ENCODE peak calls at places on chromosomes 13 and 19, in eight cellular contexts. T is tibial artery, H is cardiac fibroblast, B is left ventricle myocardium inferior, S is cardiac muscle cell, W is astrocyte, R is AG10803, J is spleen. K is an unnamed sample.

GRCh38 chr13:99978781-99979452 is 2.7 kb upstream of the ZIC2 start:
- DNase-seq in T (no peak), H (no peak), B (no peak), S (peak; percentile 59), W (no peak), R (no peak), J (no peak), K (no peak)

GRCh38 chr19:42270346-42271044 is 1.4 kb downstream of the CIC start:
- DNase-seq in T (peak; percentile 66), H (peak; percentile 84), B (no peak), S (no peak), W (peak; percentile 58), R (peak; percentile 91), J (peak; percentile 90), K (peak; percentile 73)

GRCh38 chr19:18975864-18976263 is 34.8 kb upstream of the HOMER3 start:
- DNase-seq in T (no peak), H (no peak), B (no peak), S (no peak), W (no peak), R (no peak), J (no peak), K (no peak)

GRCh38 chr19:940591-941291 is 14.9 kb downstream of the ARID3A start:
- DNase-seq in T (peak; percentile 80), H (no peak), B (peak; percentile 76), S (no peak), W (peak; percentile 47), R (no peak), J (peak; percentile 91), K (peak; percentile 86)

GRCh38 chr13:89458456-89458855 is 1787.3 kb downstream of the SLITRK5 start:
- DNase-seq in T (no peak), H (peak; percentile 9), B (no peak), S (no peak), W (no peak), R (peak; percentile 13), J (no peak), K (no peak)

GRCh38 chr13:113415825-113416224 is 37.5 kb downstream of the ADPRHL1 start:
- DNase-seq in T (no peak), H (no peak), B (no peak), S (no peak), W (no peak), R (no peak), J (no peak), K (no peak)

GRCh38 chr13:41916173-41916954 is 44.5 kb downstream of the VWA8 start:
- DNase-seq in T (no peak), H (peak; percentile 88), B (no peak), S (peak; percentile 30), W (peak; percentile 90), R (peak; percentile 80), J (no peak), K (peak; percentile 88)

GRCh38 chr13:51772781-51773180 is 31.2 kb downstream of the DHRS12 start:
- DNase-seq in T (no peak), H (no peak), B (no peak), S (no peak), W (no peak), R (no peak), J (no peak), K (no peak)

GRCh38 chr13:30074955-30075614 is 224.7 kb upstream of the UBL3 start:
- DNase-seq in T (no peak), H (no peak), B (no peak), S (no peak), W (no peak), R (no peak), J (no peak), K (no peak)

GRCh38 chr13:35131471-35131870 is 189.4 kb downstream of the NBEA start:
- DNase-seq in T (no peak), H (no peak), B (no peak), S (no peak), W (no peak), R (peak; percentile 6), J (no peak), K (no peak)

GRCh38 chr19:5983367-5983955 is 5.5 kb upstream of the RANBP3 start:
- DNase-seq in T (no peak), H (no peak), B (no peak), S (no peak), W (no peak), R (peak; percentile 73), J (no peak), K (peak; percentile 29)

GRCh38 chr13:110425444-110425780 is 118.3 kb downstream of the COL4A2 start:
- DNase-seq in T (no peak), H (peak; percentile 74), B (no peak), S (no peak), W (no peak), R (no peak), J (no peak), K (peak; percentile 99)

GRCh38 chr19:39032164-39032918 is at the start of gene FBXO27:
- DNase-seq in T (no peak), H (peak; percentile 5), B (peak; percentile 18), S (peak; percentile 6), W (no peak), R (no peak), J (no peak), K (no peak)

GRCh38 chr13:27334774-27335490 is 64.3 kb downstream of the RASL11A start:
- DNase-seq in T (no peak), H (peak; percentile 10), B (no peak), S (no peak), W (peak; percentile 46), R (no peak), J (no peak), K (peak; percentile 74)

GRCh38 chr19:2775556-2776430 is 7.3 kb downstream of the SGTA start:
- DNase-seq in T (peak; percentile 42), H (peak; percentile 72), B (peak; percentile 71), S (no peak), W (peak; percentile 62), R (peak; percentile 30), J (peak; percentile 88), K (peak; percentile 88)

GRCh38 chr19:9958451-9958850 is 22.1 kb upstream of the OLFM2 start:
- DNase-seq in T (no peak), H (peak; percentile 89), B (no peak), S (no peak), W (peak; percentile 93), R (peak; percentile 99), J (no peak), K (peak; percentile 88)

GRCh38 chr13:103299079-103299478 is 232.9 kb upstream of the SLC10A2 start:
- DNase-seq in T (no peak), H (no peak), B (no peak), S (no peak), W (no peak), R (no peak), J (no peak), K (no peak)

GRCh38 chr13:38954844-38955243 is 35.8 kb downstream of the STOML3 start:
- DNase-seq in T (no peak), H (no peak), B (no peak), S (no peak), W (no peak), R (no peak), J (no peak), K (no peak)

GRCh38 chr13:92838786-92839185 is 387.8 kb upstream of the GPC6 start:
- DNase-seq in T (no peak), H (peak; percentile 93), B (no peak), S (no peak), W (peak; percentile 98), R (peak; percentile 95), J (no peak), K (peak; percentile 42)

GRCh38 chr13:57637515-57637914 is 6.0 kb downstream of the PCDH17 start:
- DNase-seq in T (no peak), H (no peak), B (no peak), S (no peak), W (no peak), R (no peak), J (no peak), K (no peak)

GRCh38 chr13:57633950-57634828 is 2.6 kb downstream of the PCDH17 start:
- DNase-seq in T (peak; percentile 25), H (no peak), B (no peak), S (no peak), W (peak; percentile 22), R (no peak), J (peak; percentile 65), K (no peak)

GRCh38 chr13:57636811-57637210 is 5.3 kb downstream of the PCDH17 start:
- DNase-seq in T (no peak), H (no peak), B (no peak), S (no peak), W (no peak), R (no peak), J (no peak), K (no peak)

GRCh38 chr13:57634829-57635165 is 3.3 kb downstream of the PCDH17 start:
- DNase-seq in T (peak; percentile 35), H (no peak), B (no peak), S (no peak), W (no peak), R (no peak), J (peak; percentile 67), K (no peak)

DNA sequence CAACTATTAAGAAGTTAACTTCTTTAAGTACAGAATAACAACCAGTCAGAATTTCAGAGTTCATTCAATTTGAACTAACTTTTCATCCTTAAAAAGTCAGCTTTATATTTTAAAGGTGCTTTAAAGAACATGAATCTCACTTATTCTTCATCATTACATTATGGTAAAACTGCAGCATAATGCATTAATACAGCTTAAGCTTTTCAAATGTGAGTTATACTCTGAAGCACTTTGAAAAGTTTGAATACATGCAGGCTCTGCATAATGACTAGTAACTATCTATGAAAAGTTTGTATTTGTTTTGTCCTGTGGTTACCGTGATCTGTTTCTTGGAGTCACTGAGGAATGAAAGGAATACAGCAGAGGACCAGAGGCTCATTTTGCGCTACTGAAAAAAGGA is 4.0 kb downstream of the PCDH17 start:
- DNase-seq in T (no peak), H (no peak), B (no peak), S (no peak), W (peak; percentile 4), R (no peak), J (no peak), K (no peak)
- TF ChIP-seq CTCF in T (no peak), H (no peak), B (no peak), S (no peak), W (no peak), R (no peak), J (no peak), K (no peak)

DNA sequence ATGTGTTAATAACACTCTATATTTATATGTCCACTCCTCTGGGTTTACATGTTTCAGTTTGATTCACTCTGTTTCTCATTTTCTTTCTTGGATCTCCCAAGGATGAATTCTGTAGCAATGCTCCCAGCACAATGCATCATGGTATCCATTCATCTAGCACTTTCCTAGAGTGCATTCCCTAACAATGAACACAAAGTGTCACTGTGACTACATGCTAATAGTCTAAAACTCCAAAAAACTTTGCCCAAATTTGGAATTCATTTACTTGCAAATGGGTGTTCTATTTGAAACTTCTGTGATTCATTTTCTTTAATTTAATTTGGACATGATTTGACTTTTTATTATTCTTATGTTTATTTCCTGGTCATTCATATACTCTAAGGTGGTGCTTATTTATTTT is 286.3 kb downstream of the POU4F1 start:
- DNase-seq in T (no peak), H (peak; percentile 38), B (no peak), S (peak; percentile 22), W (no peak), R (no peak), J (no peak), K (no peak)
- TF ChIP-seq CTCF in T (no peak), H (peak; percentile 44), B (peak; percentile 61), S (peak; percentile 20), W (no peak), R (no peak), J (no peak), K (no peak)

GRCh38 chr19:15443838-15444237 is 5.9 kb downstream of the WIZ start:
- DNase-seq in T (peak; percentile 61), H (no peak), B (peak; percentile 66), S (no peak), W (no peak), R (peak; percentile 16), J (no peak), K (no peak)
- TF ChIP-seq CTCF in T (no peak), H (no peak), B (no peak), S (no peak), W (no peak), R (no peak), J (no peak), K (no peak)

GRCh38 chr19:13428352-13428751 is 77.9 kb downstream of the CACNA1A start:
- DNase-seq in T (no peak), H (peak; percentile 49), B (no peak), S (peak; percentile 17), W (no peak), R (peak; percentile 14), J (no peak), K (peak; percentile 2)
- TF ChIP-seq CTCF in T (peak; percentile 9), H (peak; percentile 73), B (peak; percentile 43), S (peak; percentile 74), W (peak; percentile 59), R (peak; percentile 60), J (no peak), K (peak; percentile 62)

K was measured in fibroblast of villous mesenchyme.